ENCODE peak calls at places on chromosomes 16 and 17, in nine cellular contexts. V, K, U, P, I, N, Z, G and F are unnamed samples.

GRCh38 chr17:9023389-9024210 is 2.3 kb downstream of the NTN1 start:
- DNase-seq in V (no peak), K (no peak), U (no peak), P (no peak), I (no peak), N (no peak), Z (no peak), G (no peak), F (no peak)

GRCh38 chr17:81245024-81245664 is 6.0 kb downstream of the NDUFAF8 start:
- DNase-seq in V (no peak), K (no peak), U (peak), P (no peak), I (no peak), N (no peak), Z (no peak), G (no peak), F (no peak)

GRCh38 chr16:53211253-53211652 is 156.5 kb downstream of the CHD9 start:
- DNase-seq in V (no peak), K (no peak), U (no peak), P (no peak), I (no peak), N (no peak), Z (no peak), G (no peak), F (no peak)

GRCh38 chr16:68263559-68264127 is 683 bp upstream of the SLC7A6 start:
- DNase-seq in V (no peak), K (no peak), U (no peak), P (no peak), I (no peak), N (no peak), Z (no peak), G (no peak), F (no peak)

GRCh38 chr16:68070249-68070725 is 14.9 kb upstream of the NFATC3 start:
- DNase-seq in V (no peak), K (no peak), U (no peak), P (no peak), I (no peak), N (no peak), Z (no peak), G (no peak), F (no peak)

GRCh38 chr16:50878966-50879615 is 137.2 kb downstream of the CYLD start:
- DNase-seq in V (no peak), K (no peak), U (no peak), P (no peak), I (no peak), N (no peak), Z (no peak), G (no peak), F (no peak)

GRCh38 chr16:67399218-67399733 is 6.0 kb upstream of the TPPP3 start:
- DNase-seq in V (peak), K (no peak), U (peak), P (peak), I (no peak), N (peak), Z (no peak), G (no peak), F (no peak)

GRCh38 chr17:45294506-45294905 is 22.3 kb downstream of the MAP3K14 start:
- DNase-seq in V (no peak), K (no peak), U (no peak), P (no peak), I (peak), N (no peak), Z (peak), G (no peak), F (no peak)

GRCh38 chr16:49837673-49838360 is 18.1 kb downstream of the ZNF423 start:
- DNase-seq in V (no peak), K (no peak), U (no peak), P (no peak), I (no peak), N (no peak), Z (no peak), G (no peak), F (no peak)

GRCh38 chr16:79679334-79679733 is 78.8 kb upstream of the MAF start:
- DNase-seq in V (no peak), K (no peak), U (no peak), P (no peak), I (no peak), N (no peak), Z (no peak), G (no peak), F (no peak)